ENCODE peak calls at places on chromosome X, in six cellular contexts. L is stimulated activated CD4-positive, alpha-beta T cell treated with anti-CD3 and anti-CD28 coated beads, TNF-alpha, amount 100 ng/mL, for 48 hours; O is brain microvascular endothelial cell; A is KG1; W is heart left ventricle; E is SK-N-SH. H is an unnamed sample.

GRCh38 chrX:87409113-87409841 is 108.3 kb upstream of the KLHL4 start:
- DNase-seq in W (peak), E (no peak), O (peak), L (no peak), A (no peak), H (no peak)

GRCh38 chrX:1486177-1486576 is 33.5 kb upstream of the ASMTL start:
- DNase-seq in W (no peak), O (no peak), E (no peak), L (no peak), A (no peak), H (no peak)

GRCh38 chrX:20693071-20693470 is 426.4 kb upstream of the RPS6KA3 start:
- DNase-seq in W (no peak), A (no peak), E (no peak), O (no peak), L (no peak), H (no peak)

GRCh38 chrX:74450803-74451449 is 29.6 kb downstream of the SLC16A2 start:
- DNase-seq in E (no peak), W (no peak), A (peak), L (no peak), O (peak), H (no peak)

GRCh38 chrX:119468930-119469635 is 839 bp downstream of the SLC25A5 start:
- DNase-seq in O (peak), W (peak), L (peak), E (peak), A (peak), H (peak)

GRCh38 chrX:19810370-19810769 is 77.0 kb downstream of the SH3KBP1 start:
- DNase-seq in W (no peak), E (peak), L (no peak), O (no peak), A (no peak), H (no peak)

GRCh38 chrX:12946838-12947544 is 27.9 kb upstream of the TMSB4X start:
- DNase-seq in A (peak), W (peak), E (peak), O (peak), L (peak), H (peak)

GRCh38 chrX:44253573-44253942 is 89.9 kb downstream of the EFHC2 start:
- DNase-seq in W (no peak), L (no peak), O (no peak), E (no peak), A (no peak), H (no peak)

GRCh38 chrX:12974217-12974796 is 603 bp upstream of the TMSB4X start:
- DNase-seq in A (peak), W (peak), O (no peak), L (no peak), E (peak), H (no peak)

GRCh38 chrX:70398899-70399298 is 24.2 kb upstream of the GDPD2 start:
- DNase-seq in A (peak), E (no peak), O (peak), L (no peak), W (no peak), H (no peak)

GRCh38 chrX:154019061-154019621 is 561 bp downstream of the IRAK1 start:
- DNase-seq in A (no peak), W (no peak), E (peak), L (no peak), O (no peak), H (no peak)

GRCh38 chrX:104370089-104370488 is 115.4 kb upstream of the ESX1 start:
- DNase-seq in O (no peak), W (no peak), E (peak), L (no peak), A (no peak), H (no peak)

GRCh38 chrX:3518870-3519269 is 172.4 kb upstream of the MXRA5 start:
- DNase-seq in O (peak), L (no peak), E (no peak), A (no peak), W (peak), H (no peak)

GRCh38 chrX:15816453-15816838 is 26.2 kb downstream of the ZRSR2 start:
- DNase-seq in W (no peak), L (no peak), O (no peak), E (no peak), A (no peak), H (no peak)

GRCh38 chrX:21798677-21799219 is 40.7 kb upstream of the MBTPS2 start:
- DNase-seq in E (no peak), L (no peak), O (peak), A (no peak), W (no peak), H (no peak)

GRCh38 chrX:151776113-151776790 is 41.7 kb downstream of the CNGA2 start:
- DNase-seq in L (no peak), O (no peak), W (peak), A (no peak), E (no peak), H (no peak)

GRCh38 chrX:38991656-38992558 is 190.6 kb downstream of the MID1IP1 start:
- DNase-seq in L (no peak), W (no peak), A (no peak), O (no peak), E (no peak), H (no peak)

GRCh38 chrX:44915361-44915868 is 42.4 kb downstream of the KDM6A start:
- DNase-seq in O (no peak), A (no peak), E (peak), W (no peak), L (no peak), H (no peak)

GRCh38 chrX:11117751-11118150 is 6.6 kb downstream of the HCCS start:
- DNase-seq in A (no peak), L (no peak), O (no peak), E (no peak), W (no peak), H (no peak)

GRCh38 chrX:44975666-44976263 is 102.8 kb downstream of the KDM6A start:
- DNase-seq in L (no peak), W (no peak), O (no peak), E (no peak), A (no peak), H (no peak)

GRCh38 chrX:107429090-107429489 is 20.4 kb upstream of the FRMPD3 start:
- DNase-seq in A (no peak), O (no peak), W (no peak), L (no peak), E (no peak), H (no peak)

GRCh38 chrX:46408553-46409407 is 136.4 kb downstream of the ZNF674 start:
- DNase-seq in W (peak), L (peak), O (peak), A (peak), E (peak), H (peak)

GRCh38 chrX:54422168-54422567 is 18.0 kb upstream of the TSR2 start:
- DNase-seq in W (no peak), A (no peak), L (no peak), E (no peak), O (no peak), H (no peak)

GRCh38 chrX:95893632-95894031 is 791.0 kb upstream of the DIAPH2 start:
- DNase-seq in A (no peak), W (no peak), O (peak), L (no peak), E (no peak), H (no peak)

GRCh38 chrX:72020204-72020603 is 109.6 kb downstream of the NHSL2 start:
- DNase-seq in L (no peak), W (no peak), O (no peak), E (no peak), A (no peak), H (no peak)

GRCh38 chrX:9805956-9806355 is 19.7 kb downstream of the SHROOM2 start:
- DNase-seq in E (no peak), O (no peak), L (no peak), W (no peak), A (no peak), H (no peak)

GRCh38 chrX:24282381-24283121 is 31.3 kb downstream of the SUPT20HL2 start:
- DNase-seq in L (no peak), W (no peak), O (no peak), E (no peak), A (no peak), H (no peak)

GRCh38 chrX:130539721-130540321 is 138.0 kb downstream of the RBMX2 start:
- DNase-seq in E (peak), O (peak), L (peak), A (no peak), W (peak), H (peak)